ENCODE peak calls at places on chromosomes 12 and 14, in six cellular contexts. X is effector memory CD4-positive, alpha-beta T cell; T is CD8-positive, alpha-beta memory T cell; Z is heart right ventricle; C is GM12878; Y is CD8-positive, alpha-beta T cell. O is an unnamed sample. For H3K36me3, the result is how much of the 10 kb centered on the place peaks cover.

GRCh38 chr14:94081386-94081820 is 293 bp downstream of the IFI27L1 start:
- DNase-seq in C (no peak), Y (no peak), T (no peak), Z (no peak), X (no peak), O (no peak)

GRCh38 chr12:113048716-113049127 is 7.8 kb upstream of the DTX1 start:
- DNase-seq in Z (no peak), T (peak), X (peak), Y (peak), C (no peak), O (no peak)

GRCh38 chr12:114762490-114763110 is 78.6 kb upstream of the TBX3 start:
- DNase-seq in Y (no peak), Z (peak), T (no peak), C (no peak), X (no peak), O (no peak)

GRCh38 chr12:674272-674781 is 11.1 kb upstream of the NINJ2 start:
- DNase-seq in C (peak), Z (no peak), X (peak), Y (peak), T (peak), O (no peak)

GRCh38 chr14:21734457-21735074 is 60.9 kb upstream of the OR4E1 start:
- DNase-seq in Y (no peak), C (peak), Z (no peak), X (no peak), T (peak), O (no peak)

GRCh38 chr14:93234798-93235197 is 27.7 kb downstream of the UBR7 start:
- DNase-seq in Y (no peak), T (no peak), X (no peak), C (no peak), Z (no peak), O (no peak)

GRCh38 chr14:103654619-103655018 is 25.6 kb downstream of the KLC1 start:
- DNase-seq in X (no peak), Y (no peak), Z (no peak), C (no peak), T (no peak), O (no peak)

GRCh38 chr12:106233011-106233410 is 14.8 kb downstream of the CKAP4 start:
- DNase-seq in C (no peak), X (no peak), Y (no peak), T (no peak), Z (no peak), O (no peak)

GRCh38 chr12:113341535-113341934 is 6.6 kb upstream of the SLC8B1 start:
- DNase-seq in X (no peak), T (no peak), Z (no peak), Y (no peak), C (no peak), O (no peak)

GRCh38 chr12:13101854-13102375 is 1.6 kb downstream of the GSG1 start:
- DNase-seq in X (peak), Z (no peak), Y (no peak), T (no peak), C (no peak), O (no peak)

GRCh38 chr12:120654656-120655055 is 14.2 kb downstream of the CABP1 start:
- DNase-seq in Z (peak), T (no peak), Y (no peak), C (no peak), X (no peak), O (no peak)

GRCh38 chr12:106766393-106766826 is 8.1 kb upstream of the RIC8B start:
- DNase-seq in C (no peak), X (no peak), Z (peak), Y (no peak), T (no peak), O (peak)

GRCh38 chr14:104134061-104134965 is 4.1 kb upstream of the KIF26A start:
- DNase-seq in T (no peak), C (no peak), Z (peak), Y (no peak), X (no peak), O (peak)

GRCh38 chr12:92519284-92519683 is 183.5 kb upstream of the PLEKHG7 start:
- DNase-seq in Y (no peak), C (no peak), X (no peak), Z (no peak), T (no peak), O (no peak)

GRCh38 chr14:74804219-74804825 is 41.2 kb downstream of the YLPM1 start:
- DNase-seq in T (no peak), X (no peak), Z (no peak), Y (no peak), C (no peak), O (no peak)

GRCh38 chr12:24078318-24078765 is 128.9 kb upstream of the SOX5 start:
- DNase-seq in Z (no peak), T (no peak), C (no peak), X (no peak), Y (no peak), O (no peak)

GRCh38 chr12:111642681-111643427 is 42.9 kb downstream of the BRAP start:
- DNase-seq in X (no peak), Z (no peak), C (no peak), Y (no peak), T (no peak), O (no peak)

GRCh38 chr14:87628129-87628528 is 364.9 kb downstream of the GALC start:
- DNase-seq in X (no peak), Y (no peak), C (no peak), T (no peak), Z (no peak), O (no peak)

GRCh38 chr12:129693731-129694130 is 210.1 kb downstream of the TMEM132D start:
- DNase-seq in Z (no peak), T (no peak), X (no peak), C (no peak), Y (no peak), O (no peak)

GRCh38 chr14:91405724-91406435 is 11.7 kb downstream of the CCDC88C start:
- DNase-seq in C (no peak), Y (no peak), Z (no peak), X (no peak), T (no peak), O (no peak)

GRCh38 chr12:52526511-52526951 is 6.3 kb upstream of the KRT5 start:
- DNase-seq in Z (no peak), X (no peak), C (no peak), T (peak), Y (no peak), O (no peak)

GRCh38 chr12:19775241-19775640 is 335.9 kb downstream of the AEBP2 start:
- DNase-seq in Y (no peak), C (no peak), Z (no peak), X (no peak), T (no peak), O (no peak)

GRCh38 chr12:130761537-130762318 is 45.6 kb upstream of the RIMBP2 start:
- DNase-seq in Y (peak), X (peak), T (peak), C (no peak), Z (no peak), O (no peak)

GRCh38 chr12:106885026-106885425 is 70.7 kb upstream of the TMEM263 start:
- DNase-seq in Y (no peak), T (no peak), X (no peak), Z (no peak), C (no peak), O (no peak)

GRCh38 chr12:47763481-47764344 is 5.0 kb upstream of the RAPGEF3 start:
- DNase-seq in X (no peak), Y (no peak), C (no peak), Z (peak), T (no peak), O (no peak)

GRCh38 chr12:113880993-113881392 is 85.1 kb downstream of the RBM19 start:
- DNase-seq in X (no peak), Z (no peak), Y (no peak), T (no peak), C (no peak), O (no peak)

GRCh38 chr12:49794021-49794420 is 34.2 kb downstream of the NCKAP5L start:
- DNase-seq in Y (no peak), T (no peak), C (no peak), Z (no peak), X (no peak), O (no peak)
- H3K36me3 ChIP-seq in Y (under half), T (under half), C (under half), Z (under half), X (under half), O (under half)

DNA sequence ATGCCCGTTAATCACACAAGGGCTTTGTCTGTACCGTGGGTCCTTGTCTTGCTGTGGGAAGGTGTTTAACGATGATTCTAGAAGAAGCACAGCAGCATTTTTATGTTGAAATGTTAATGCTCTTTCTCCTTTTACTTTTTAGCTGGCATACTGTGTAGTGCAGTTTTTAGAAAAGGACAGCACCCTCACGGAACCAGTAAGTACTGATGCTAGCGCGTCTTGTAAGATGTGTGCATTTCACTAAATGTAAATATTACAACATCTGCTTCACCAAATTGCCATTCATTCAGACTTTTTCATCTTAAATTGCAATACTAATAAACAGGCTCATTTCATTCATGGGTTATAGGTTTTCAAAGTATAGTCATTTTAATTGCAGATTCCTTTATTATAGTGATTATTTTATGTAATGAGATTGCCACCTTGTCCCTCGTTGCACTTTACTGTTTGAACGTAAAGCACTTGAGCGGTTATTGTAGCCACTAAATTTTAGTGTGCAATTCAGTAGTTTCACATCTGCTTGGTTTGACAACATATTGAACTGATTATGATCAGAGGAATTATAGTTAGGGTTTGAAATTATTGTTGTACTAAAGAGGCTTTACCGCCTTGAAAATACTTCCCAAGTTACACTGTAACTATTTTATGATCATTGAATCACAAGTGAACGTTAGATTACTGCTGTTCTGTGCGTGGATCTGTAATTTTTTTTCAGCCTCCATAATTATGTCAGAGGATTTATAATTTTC is 69.8 kb upstream of the DYNC1H1 start:
- DNase-seq in C (no peak), T (no peak), X (no peak), Y (no peak), Z (no peak), O (no peak)
- H3K36me3 ChIP-seq in C (under half), T (half or more), X (half or more), Y (half or more), Z (under half), O (under half)

GRCh38 chr12:123306200-123306599 is 34.5 kb upstream of the CDK2AP1 start:
- DNase-seq in X (no peak), T (no peak), Z (no peak), Y (no peak), C (no peak), O (no peak)

DNA sequence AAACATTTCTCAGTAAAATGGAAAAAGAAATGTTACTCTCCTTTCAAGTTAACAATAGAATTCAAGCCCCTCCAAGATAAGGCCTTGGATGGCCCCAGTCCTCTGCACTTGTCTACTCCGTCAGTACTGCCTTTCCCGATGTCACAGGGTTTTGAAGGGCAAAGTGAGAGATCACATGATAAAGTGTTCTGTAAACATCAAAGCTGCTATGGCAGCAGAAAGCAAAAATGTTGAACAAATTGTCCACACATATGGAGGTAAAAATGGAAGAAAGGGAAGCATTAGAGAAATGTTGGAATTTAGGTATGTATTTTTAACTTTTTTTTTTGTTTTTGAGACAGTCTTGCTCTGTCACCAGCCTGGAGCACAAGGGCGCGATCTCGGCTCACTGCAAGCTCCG is 33.5 kb upstream of the CDK2AP1 start:
- DNase-seq in T (no peak), C (no peak), X (no peak), Z (no peak), Y (no peak), O (no peak)
- H3K36me3 ChIP-seq in T (under half), C (under half), X (half or more), Z (under half), Y (under half), O (under half)

GRCh38 chr12:51389302-51389999 is 1.8 kb downstream of the GALNT6 start:
- DNase-seq in T (no peak), Y (no peak), X (no peak), C (no peak), Z (no peak), O (no peak)

GRCh38 chr12:51388826-51389225 is 2.4 kb downstream of the GALNT6 start:
- DNase-seq in Y (no peak), C (no peak), T (no peak), X (no peak), Z (no peak), O (no peak)

GRCh38 chr12:51390457-51391046 is 654 bp downstream of the GALNT6 start:
- DNase-seq in Y (no peak), Z (no peak), T (no peak), X (no peak), C (no peak), O (no peak)

GRCh38 chr12:51386361-51386760 is 4.8 kb downstream of the GALNT6 start:
- DNase-seq in Z (no peak), C (no peak), Y (no peak), T (no peak), X (no peak), O (no peak)

GRCh38 chr12:51388066-51388799 is 3.0 kb downstream of the GALNT6 start:
- DNase-seq in T (no peak), C (no peak), X (no peak), Y (no peak), Z (no peak), O (no peak)
- H3K36me3 ChIP-seq in T (under half), C (under half), X (under half), Y (under half), Z (under half), O (under half)

GRCh38 chr12:72560370-72560769 is 288.2 kb downstream of the TRHDE start:
- DNase-seq in Y (no peak), Z (no peak), C (no peak), T (no peak), X (no peak), O (no peak)

GRCh38 chr12:72564120-72564519 is 291.9 kb downstream of the TRHDE start:
- DNase-seq in C (no peak), Y (no peak), X (no peak), T (no peak), Z (no peak), O (no peak)
- H3K36me3 ChIP-seq in C (under half), Y (under half), X (under half), T (under half), Z (under half), O (under half)

GRCh38 chr12:57204454-57204853 is 12.1 kb upstream of the NXPH4 start:
- DNase-seq in T (no peak), X (no peak), C (no peak), Z (no peak), Y (no peak), O (no peak)
- H3K36me3 ChIP-seq in T (under half), X (under half), C (under half), Z (under half), Y (under half), O (half or more)

DNA sequence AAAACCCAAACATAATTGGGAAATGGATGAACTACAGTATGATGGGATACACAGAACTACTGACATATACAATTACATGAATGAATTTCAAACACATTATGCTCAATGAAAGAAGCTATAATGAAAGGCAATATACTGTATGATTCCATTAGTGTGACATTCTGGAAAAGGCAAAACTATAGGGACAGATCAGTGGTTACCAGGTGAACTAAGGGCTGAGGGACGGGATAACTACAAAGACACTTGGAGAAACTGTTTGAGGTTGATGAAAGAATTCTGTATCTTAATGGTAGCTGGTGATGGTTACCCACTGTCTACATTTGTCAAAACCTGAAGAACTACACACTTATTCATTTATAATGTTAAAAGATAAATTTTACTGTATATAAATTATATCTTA is 7.7 kb downstream of the ZFC3H1 start:
- DNase-seq in Y (no peak), C (no peak), X (no peak), Z (no peak), T (no peak), O (no peak)
- H3K36me3 ChIP-seq in Y (under half), C (under half), X (under half), Z (under half), T (under half), O (half or more)

DNA sequence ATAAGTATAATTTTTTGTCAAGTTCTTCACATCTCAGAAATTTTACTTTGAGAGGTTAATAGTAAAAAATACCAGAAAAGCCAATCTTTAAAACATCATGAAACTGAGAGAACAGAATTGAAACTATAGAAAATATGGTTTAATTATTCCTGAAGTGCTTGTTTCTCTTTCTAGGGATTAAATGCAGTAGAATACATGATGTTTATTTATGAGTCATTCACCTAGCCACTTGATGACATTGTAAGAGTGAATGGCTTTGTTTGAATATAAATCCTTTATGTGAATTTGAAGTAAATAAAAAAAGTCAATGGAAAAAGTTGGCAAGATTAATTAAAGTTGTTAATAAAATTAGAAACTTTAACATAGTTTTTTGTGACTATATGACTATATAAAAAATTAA is 48.4 kb downstream of the KTN1 start:
- DNase-seq in X (no peak), C (no peak), T (no peak), Y (no peak), Z (no peak), O (no peak)
- H3K36me3 ChIP-seq in X (under half), C (under half), T (under half), Y (under half), Z (under half), O (under half)

GRCh38 chr12:30748150-30748549 is 6.6 kb downstream of the CAPRIN2 start:
- DNase-seq in Z (no peak), Y (no peak), X (no peak), C (no peak), T (no peak), O (no peak)
- H3K36me3 ChIP-seq in Z (under half), Y (under half), X (under half), C (under half), T (under half), O (under half)

O was measured in left lung.